ENCODE peak calls at places on chromosomes 4 and X, in six cellular contexts. L is colonic mucosa, V is AG09309, S is right atrium auricular region, F is heart left ventricle, C is cardiac muscle cell. O is an unnamed sample.

GRCh38 chr4:8010618-8011017 is 71.0 kb upstream of the AFAP1 start:
- DNase-seq in L (peak; percentile 45), V (no peak), S (no peak), F (no peak), C (peak; percentile 98), O (no peak)

GRCh38 chr4:78864405-78865024 is 74.7 kb downstream of the PAQR3 start:
- DNase-seq in L (no peak), V (peak; percentile 59), S (no peak), F (no peak), C (peak; percentile 78), O (peak; percentile 38)

GRCh38 chr4:147678796-147679549 is 5.0 kb downstream of the PRMT9 start:
- DNase-seq in L (no peak), V (no peak), S (no peak), F (no peak), C (peak; percentile 7), O (no peak)

GRCh38 chrX:16718824-16719333 is 533 bp upstream of the SYAP1 start:
- DNase-seq in L (no peak), V (no peak), S (no peak), F (no peak), C (no peak), O (no peak)

GRCh38 chr4:184110452-184110851 is 107.2 kb downstream of the ENPP6 start:
- DNase-seq in L (no peak), V (no peak), S (no peak), F (no peak), C (no peak), O (no peak)

GRCh38 chr4:8188743-8189550 is 10.1 kb upstream of the SH3TC1 start:
- DNase-seq in L (no peak), V (no peak), S (peak; percentile 74), F (peak; percentile 94), C (no peak), O (no peak)

GRCh38 chrX:70088791-70089190 is 26.5 kb downstream of the OTUD6A start:
- DNase-seq in L (no peak), V (no peak), S (no peak), F (no peak), C (no peak), O (no peak)

GRCh38 chr4:3137908-3138307 is 63.4 kb downstream of the HTT start:
- DNase-seq in L (no peak), V (no peak), S (no peak), F (no peak), C (no peak), O (no peak)

GRCh38 chr4:87543835-87544461 is 14.8 kb upstream of the SPARCL1 start:
- DNase-seq in L (no peak), V (no peak), S (no peak), F (no peak), C (peak; percentile 45), O (no peak)

GRCh38 chr4:182488886-182489285 is 245.7 kb downstream of the TENM3 start:
- DNase-seq in L (no peak), V (no peak), S (no peak), F (no peak), C (no peak), O (no peak)

GRCh38 chr4:5821665-5822358 is 71.1 kb downstream of the CRMP1 start:
- DNase-seq in L (no peak), V (no peak), S (no peak), F (no peak), C (peak; percentile 28), O (no peak)

GRCh38 chr4:137530176-137530575 is 2.1 kb downstream of the PCDH18 start:
- DNase-seq in L (no peak), V (peak; percentile 62), S (no peak), F (no peak), C (no peak), O (no peak)

GRCh38 chrX:149715468-149715867 is 3.6 kb downstream of the MAGEA11 start:
- DNase-seq in L (no peak), V (no peak), S (no peak), F (no peak), C (no peak), O (no peak)

GRCh38 chr4:15420642-15421041 is 7.2 kb upstream of the C1QTNF7 start:
- DNase-seq in L (no peak), V (no peak), S (no peak), F (no peak), C (no peak), O (no peak)

GRCh38 chr4:42806436-42806835 is 86.1 kb upstream of the GRXCR1 start:
- DNase-seq in L (no peak), V (no peak), S (no peak), F (no peak), C (no peak), O (no peak)

GRCh38 chr4:68373513-68373912 is 23.6 kb upstream of the YTHDC1 start:
- DNase-seq in L (peak; percentile 51), V (no peak), S (peak; percentile 75), F (peak; percentile 88), C (peak; percentile 89), O (no peak)

GRCh38 chr4:1330761-1331590 is 16.0 kb upstream of the UVSSA start:
- DNase-seq in L (no peak), V (no peak), S (no peak), F (no peak), C (no peak), O (no peak)

GRCh38 chr4:100894339-100894870 is 376.6 kb upstream of the EMCN start:
- DNase-seq in L (no peak), V (no peak), S (no peak), F (no peak), C (no peak), O (no peak)

GRCh38 chr4:106105697-106106096 is 210.3 kb downstream of the TBCK start:
- DNase-seq in L (no peak), V (no peak), S (no peak), F (no peak), C (no peak), O (no peak)

GRCh38 chr4:42280327-42281095 is 116.8 kb upstream of the SHISA3 start:
- DNase-seq in L (no peak), V (no peak), S (no peak), F (no peak), C (peak; percentile 35), O (no peak)

GRCh38 chrX:7788334-7788733 is 54.6 kb upstream of the VCX start:
- DNase-seq in L (no peak), V (no peak), S (no peak), F (no peak), C (no peak), O (no peak)

GRCh38 chr4:10179957-10180602 is 63.5 kb upstream of the WDR1 start:
- DNase-seq in L (no peak), V (peak; percentile 65), S (no peak), F (no peak), C (no peak), O (peak; percentile 54)

GRCh38 chr4:48604527-48604926 is 114.5 kb downstream of the ZAR1 start:
- DNase-seq in L (peak; percentile 57), V (no peak), S (no peak), F (no peak), C (no peak), O (no peak)

GRCh38 chrX:40644821-40645358 is 2.5 kb downstream of the CXorf38 start:
- DNase-seq in L (peak; percentile 80), V (peak; percentile 34), S (peak; percentile 71), F (peak; percentile 62), C (no peak), O (peak; percentile 20)

GRCh38 chr4:26780524-26780923 is 80.1 kb upstream of the STIM2 start:
- DNase-seq in L (no peak), V (peak; percentile 32), S (no peak), F (no peak), C (no peak), O (no peak)

GRCh38 chrX:58025979-58026378 is 115.7 kb upstream of the ZXDA start:
- DNase-seq in L (peak; percentile 39), V (peak; percentile 1), S (no peak), F (no peak), C (no peak), O (no peak)

GRCh38 chr4:15936495-15936894 is 2.0 kb downstream of the FGFBP1 start:
- DNase-seq in L (peak; percentile 73), V (no peak), S (no peak), F (no peak), C (no peak), O (no peak)

GRCh38 chr4:89929425-89930272 is 35.0 kb downstream of the MMRN1 start:
- DNase-seq in L (no peak), V (no peak), S (no peak), F (no peak), C (no peak), O (no peak)

GRCh38 chrX:77597090-77597489 is 149.9 kb downstream of the FGF16 start:
- DNase-seq in L (no peak), V (no peak), S (no peak), F (no peak), C (peak; percentile 2), O (no peak)
- TF ChIP-seq CTCF in L (no peak), V (peak; percentile 29), S (peak; percentile 49), F (no peak), C (peak; percentile 40), O (peak; percentile 39)

GRCh38 chrX:50081282-50081955 is 119.4 kb downstream of the AKAP4 start:
- DNase-seq in L (peak; percentile 36), V (no peak), S (no peak), F (peak; percentile 37), C (peak; percentile 49), O (no peak)
- TF ChIP-seq CTCF in L (peak; percentile 32), V (peak; percentile 42), S (peak; percentile 56), F (peak; percentile 30), C (peak; percentile 43), O (peak; percentile 48)

GRCh38 chr4:60657041-60657440 is 543.1 kb upstream of the ADGRL3 start:
- DNase-seq in L (no peak), V (no peak), S (no peak), F (no peak), C (no peak), O (no peak)

GRCh38 chr4:60655356-60655755 is 544.8 kb upstream of the ADGRL3 start:
- DNase-seq in L (no peak), V (no peak), S (no peak), F (no peak), C (no peak), O (no peak)

GRCh38 chr4:60657802-60658201 is 542.3 kb upstream of the ADGRL3 start:
- DNase-seq in L (no peak), V (no peak), S (no peak), F (no peak), C (no peak), O (no peak)

DNA sequence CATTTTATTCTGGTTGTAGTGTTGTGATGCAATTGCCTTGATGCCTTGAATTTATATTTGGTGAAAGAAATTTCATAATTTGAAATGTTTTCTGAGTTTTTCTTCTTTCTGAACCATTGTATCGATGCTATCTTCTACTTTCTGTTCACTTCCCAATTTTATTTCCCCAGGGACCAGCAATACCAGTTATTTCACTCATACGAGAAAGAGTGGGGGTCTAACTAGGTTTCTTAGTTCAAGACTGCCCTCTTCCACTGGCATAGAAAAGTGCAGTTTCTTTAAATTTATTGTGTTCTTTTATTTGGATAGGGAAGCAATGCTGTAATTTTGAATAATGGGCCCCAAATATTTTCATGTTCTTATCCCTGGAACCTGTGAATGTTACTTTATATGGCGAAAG is 544.0 kb upstream of the ADGRL3 start:
- DNase-seq in L (no peak), V (no peak), S (no peak), F (no peak), C (no peak), O (no peak)
- TF ChIP-seq CTCF in L (no peak), V (peak; percentile 40), S (no peak), F (no peak), C (no peak), O (peak; percentile 23)

DNA sequence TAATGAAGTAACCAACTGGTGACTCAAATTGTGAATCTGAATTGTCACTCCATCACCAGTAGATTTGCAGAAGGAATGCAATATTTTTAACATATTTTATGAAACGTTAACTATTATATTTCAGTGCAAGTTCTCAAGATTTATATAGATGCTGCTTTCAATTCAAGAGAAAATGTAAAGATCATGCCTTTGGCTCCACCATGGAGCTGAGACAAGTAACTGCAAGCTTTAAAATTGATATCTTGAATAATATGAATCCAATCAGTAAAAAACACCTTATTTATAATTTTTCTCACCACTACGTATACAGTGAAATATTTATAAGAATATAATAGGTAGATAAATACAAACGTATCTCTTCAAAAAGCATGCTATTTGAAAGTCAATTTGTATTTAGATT is 27.8 kb upstream of the GALNTL6 start:
- DNase-seq in L (no peak), V (no peak), S (no peak), F (no peak), C (no peak), O (no peak)
- TF ChIP-seq CTCF in L (no peak), V (no peak), S (no peak), F (no peak), C (no peak), O (no peak)